ENCODE peak calls at places on chromosomes 2 and 18, in four cellular contexts. T is germinal center, D is mesenteric fat pad, L is psoas muscle. I is an unnamed sample.

GRCh38 chr2:161113693-161114417 is 46.4 kb upstream of the TANK start:
- DNase-seq in T (no peak), D (no peak), L (no peak), I (no peak)

GRCh38 chr2:43537137-43537536 is 58.7 kb downstream of the THADA start:
- DNase-seq in T (no peak), D (no peak), L (no peak), I (no peak)

GRCh38 chr2:50575232-50575631 is 456.7 kb downstream of the NRXN1 start:
- DNase-seq in T (no peak), D (no peak), L (no peak), I (no peak)

GRCh38 chr2:120395221-120395620 is 49.3 kb downstream of the INHBB start:
- DNase-seq in T (no peak), D (peak), L (no peak), I (no peak)

GRCh38 chr2:156944871-156945270 is 312.6 kb upstream of the GALNT5 start:
- DNase-seq in T (no peak), D (no peak), L (no peak), I (no peak)

GRCh38 chr2:178105566-178105965 is 6.7 kb upstream of the RBM45 start:
- DNase-seq in T (no peak), D (no peak), L (no peak), I (no peak)

GRCh38 chr2:144170172-144170571 is 349.7 kb downstream of the ZEB2 start:
- DNase-seq in T (no peak), D (no peak), L (no peak), I (no peak)

GRCh38 chr2:168661404-168661869 is 141.0 kb upstream of the NOSTRIN start:
- DNase-seq in T (no peak), D (no peak), L (no peak), I (no peak)

GRCh38 chr2:30030361-30030760 is 109.0 kb upstream of the ALK start:
- DNase-seq in T (no peak), D (no peak), L (no peak), I (no peak)

GRCh38 chr2:71333619-71334018 is 2.0 kb downstream of the ZNF638 start:
- DNase-seq in T (no peak), D (no peak), L (no peak), I (no peak)

GRCh38 chr2:181104512-181105121 is 124.2 kb downstream of the UBE2E3 start:
- DNase-seq in T (no peak), D (no peak), L (no peak), I (no peak)

GRCh38 chr18:54946149-54946581 is 13.1 kb downstream of the CCDC68 start:
- DNase-seq in T (peak), D (no peak), L (no peak), I (no peak)

GRCh38 chr2:66470199-66470598 is 35.3 kb downstream of the MEIS1 start:
- DNase-seq in T (no peak), D (no peak), L (no peak), I (no peak)

GRCh38 chr2:105438104-105438929 is 39.5 kb upstream of the FHL2 start:
- DNase-seq in T (no peak), D (no peak), L (peak), I (no peak)

GRCh38 chr18:79068299-79068945 is 772 bp upstream of the ATP9B start:
- DNase-seq in T (peak), D (peak), L (no peak), I (no peak)

GRCh38 chr2:232891621-232892071 is 21.6 kb downstream of the SNORC start:
- DNase-seq in T (no peak), D (no peak), L (peak), I (no peak)

GRCh38 chr2:2018713-2019410 is 274.5 kb upstream of the PXDN start:
- DNase-seq in T (no peak), D (peak), L (no peak), I (no peak)

GRCh38 chr2:47485751-47486300 is 82.9 kb downstream of the MSH2 start:
- DNase-seq in T (no peak), D (no peak), L (no peak), I (no peak)

GRCh38 chr2:42801388-42801787 is 9.0 kb upstream of the HAAO start:
- DNase-seq in T (no peak), D (peak), L (no peak), I (no peak)

GRCh38 chr2:85601771-85602475 is 575 bp downstream of the TMEM150A start:
- DNase-seq in T (no peak), D (no peak), L (peak), I (no peak)

GRCh38 chr2:29273704-29274611 is 158.7 kb downstream of the CLIP4 start:
- DNase-seq in T (no peak), D (peak), L (no peak), I (no peak)

GRCh38 chr2:138036522-138036921 is 72.2 kb downstream of the HNMT start:
- DNase-seq in T (no peak), D (no peak), L (no peak), I (no peak)

GRCh38 chr2:167946367-167946955 is 300.9 kb downstream of the STK39 start:
- DNase-seq in T (no peak), D (no peak), L (no peak), I (no peak)

GRCh38 chr2:154195644-154196221 is 324.0 kb downstream of the GALNT13 start:
- DNase-seq in T (no peak), D (no peak), L (no peak), I (no peak)

GRCh38 chr2:37928377-37928776 is 3.3 kb downstream of the RMDN2 start:
- DNase-seq in T (no peak), D (no peak), L (no peak), I (no peak)

GRCh38 chr2:233201271-233202013 is 50.0 kb upstream of the ATG16L1 start:
- DNase-seq in T (no peak), D (no peak), L (no peak), I (no peak)

GRCh38 chr18:69992776-69993175 is 45.1 kb upstream of the CD226 start:
- DNase-seq in T (no peak), D (no peak), L (no peak), I (no peak)

GRCh38 chr18:65257157-65257556 is 493.7 kb upstream of the CDH7 start:
- DNase-seq in T (no peak), D (no peak), L (no peak), I (no peak)

GRCh38 chr2:42031281-42031680 is 16.5 kb upstream of the PKDCC start:
- DNase-seq in T (no peak), D (peak), L (no peak), I (no peak)

GRCh38 chr2:61538920-61539559 is 884 bp upstream of the XPO1 start:
- DNase-seq in T (peak), D (no peak), L (no peak), I (no peak)

GRCh38 chr2:199602271-199602895 is 144.6 kb upstream of the SATB2 start:
- DNase-seq in T (peak), D (no peak), L (no peak), I (no peak)

GRCh38 chr2:63769915-63770314 is 71.8 kb upstream of the UGP2 start:
- DNase-seq in T (no peak), D (no peak), L (no peak), I (no peak)

GRCh38 chr2:46163804-46164569 is 133.2 kb upstream of the EPAS1 start:
- DNase-seq in T (no peak), D (no peak), L (no peak), I (no peak)

GRCh38 chr2:189421644-189422043 is 19.6 kb upstream of the WDR75 start:
- DNase-seq in T (no peak), D (no peak), L (no peak), I (no peak)

GRCh38 chr2:127347000-127347399 is 40.8 kb downstream of the MAP3K2 start:
- DNase-seq in T (no peak), D (no peak), L (no peak), I (no peak)

GRCh38 chr2:235461763-235462414 is 32.0 kb upstream of the AGAP1 start:
- DNase-seq in T (no peak), D (no peak), L (no peak), I (no peak)

GRCh38 chr2:125405816-125406215 is 1250.1 kb upstream of the GYPC start:
- DNase-seq in T (no peak), D (no peak), L (no peak), I (no peak)

GRCh38 chr2:109030870-109031480 is 42.0 kb upstream of the EDAR start:
- DNase-seq in T (no peak), D (no peak), L (no peak), I (no peak)

I was measured in vagina.